ENCODE peak calls at places on chromosome 21, in four cellular contexts. One of them, this sample, is unnamed.

GRCh38 chr21:35257413-35257812 is 208.3 kb upstream of the RUNX1 start:
- DNase-seq in neural progenitor cell: no peak
- DNase-seq in small intestine: no peak
- DNase-seq in aorta: peak; percentile 83
- DNase-seq in this sample: peak; percentile 61

GRCh38 chr21:17802568-17802967 is 16.6 kb downstream of the C21orf91 start:
- DNase-seq in neural progenitor cell: no peak
- DNase-seq in small intestine: no peak
- DNase-seq in aorta: no peak
- DNase-seq in this sample: no peak

GRCh38 chr21:34092241-34092921 is 19.0 kb downstream of the MRPS6 start:
- DNase-seq in neural progenitor cell: no peak
- DNase-seq in small intestine: no peak
- DNase-seq in aorta: no peak
- DNase-seq in this sample: no peak

GRCh38 chr21:29762570-29763082 is 177.2 kb downstream of the GRIK1 start:
- DNase-seq in neural progenitor cell: no peak
- DNase-seq in small intestine: no peak
- DNase-seq in aorta: no peak
- DNase-seq in this sample: no peak

GRCh38 chr21:16279658-16280581 is 550.1 kb downstream of the USP25 start:
- DNase-seq in neural progenitor cell: peak; percentile 77
- DNase-seq in small intestine: no peak
- DNase-seq in aorta: no peak
- DNase-seq in this sample: no peak

GRCh38 chr21:25562660-25563059 is 44.6 kb downstream of the MRPL39 start:
- DNase-seq in neural progenitor cell: no peak
- DNase-seq in small intestine: no peak
- DNase-seq in aorta: no peak
- DNase-seq in this sample: no peak

GRCh38 chr21:16079830-16080229 is 350.0 kb downstream of the USP25 start:
- DNase-seq in neural progenitor cell: no peak
- DNase-seq in small intestine: no peak
- DNase-seq in aorta: no peak
- DNase-seq in this sample: no peak

GRCh38 chr21:38037416-38037815 is 121.2 kb upstream of the KCNJ6 start:
- DNase-seq in neural progenitor cell: no peak
- DNase-seq in small intestine: no peak
- DNase-seq in aorta: no peak
- DNase-seq in this sample: no peak

GRCh38 chr21:33821580-33822322 is 93.9 kb downstream of the ATP5PO start:
- DNase-seq in neural progenitor cell: no peak
- DNase-seq in small intestine: no peak
- DNase-seq in aorta: no peak
- DNase-seq in this sample: no peak

GRCh38 chr21:25501996-25502665 is 105.2 kb downstream of the MRPL39 start:
- DNase-seq in neural progenitor cell: no peak
- DNase-seq in small intestine: no peak
- DNase-seq in aorta: no peak
- DNase-seq in this sample: no peak

GRCh38 chr21:16870116-16870515 is 642.7 kb upstream of the CXADR start:
- DNase-seq in neural progenitor cell: no peak
- DNase-seq in small intestine: no peak
- DNase-seq in aorta: no peak
- DNase-seq in this sample: no peak

GRCh38 chr21:41086551-41086950 is 81.4 kb upstream of the BACE2 start:
- DNase-seq in neural progenitor cell: peak; percentile 37
- DNase-seq in small intestine: no peak
- DNase-seq in aorta: no peak
- DNase-seq in this sample: no peak

GRCh38 chr21:45643021-45643980 is at the start of gene PCBP3:
- DNase-seq in neural progenitor cell: peak; percentile 99
- DNase-seq in small intestine: peak; percentile 92
- DNase-seq in aorta: peak; percentile 97
- DNase-seq in this sample: peak; percentile 97

GRCh38 chr21:45640888-45641479 is 2.5 kb upstream of the PCBP3 start:
- DNase-seq in neural progenitor cell: peak; percentile 66
- DNase-seq in small intestine: no peak
- DNase-seq in aorta: no peak
- DNase-seq in this sample: peak; percentile 59

GRCh38 chr21:45642122-45642813 is 1.3 kb upstream of the PCBP3 start:
- DNase-seq in neural progenitor cell: peak; percentile 66
- DNase-seq in small intestine: no peak
- DNase-seq in aorta: peak; percentile 57
- DNase-seq in this sample: peak; percentile 55

GRCh38 chr21:45641480-45642035 is 2.0 kb upstream of the PCBP3 start:
- DNase-seq in neural progenitor cell: peak; percentile 48
- DNase-seq in small intestine: no peak
- DNase-seq in aorta: no peak
- DNase-seq in this sample: peak; percentile 51

DNA sequence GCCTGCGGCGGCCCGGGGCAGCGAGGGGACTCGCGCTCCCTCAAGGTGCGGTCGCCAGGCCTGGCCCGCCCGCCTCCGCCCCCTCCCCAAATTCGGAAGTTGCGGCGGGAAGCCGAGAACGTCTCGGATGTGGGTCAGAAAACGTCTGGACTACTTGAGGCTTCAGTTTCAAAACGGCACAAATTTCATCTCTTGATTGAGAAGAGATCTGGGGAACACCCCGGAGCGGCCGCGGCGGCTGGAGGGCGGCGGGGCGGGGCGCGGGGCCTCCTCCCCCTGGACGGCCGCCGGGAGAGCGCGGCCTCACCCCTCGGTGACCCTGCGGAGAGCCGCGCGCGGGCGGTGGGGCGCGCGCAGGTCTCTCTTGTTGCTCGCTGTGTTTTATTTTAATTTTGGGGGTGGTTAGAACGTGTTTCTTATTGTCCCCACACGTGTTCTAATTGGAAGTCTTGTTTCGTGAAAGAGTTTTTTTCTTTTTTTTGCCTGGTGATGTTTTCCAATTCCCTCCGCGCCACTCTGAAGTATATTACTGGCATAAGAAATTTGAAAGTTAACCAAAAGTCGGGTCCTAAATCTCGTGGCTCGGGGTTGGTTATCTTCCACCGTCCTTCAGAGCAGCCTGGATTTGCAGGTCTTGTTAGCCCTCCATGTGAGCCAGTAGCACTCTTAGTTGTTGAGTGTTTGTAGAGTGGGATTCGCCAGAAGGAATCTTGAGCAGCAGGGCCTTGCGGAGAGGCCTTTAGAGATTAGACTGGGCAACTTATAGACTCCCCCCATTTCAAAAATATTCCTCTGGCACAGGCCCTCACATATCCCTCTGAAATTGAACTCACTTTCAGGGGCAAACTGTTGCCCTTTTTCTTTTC is 749 bp downstream of the PCBP3 start:
- DNase-seq in neural progenitor cell: peak; percentile 60
- DNase-seq in small intestine: no peak
- DNase-seq in aorta: no peak
- DNase-seq in this sample: peak; percentile 57
- H3K27ac ChIP-seq in neural progenitor cell: no peak overlapping the region
- H3K27ac ChIP-seq in small intestine: no peak overlapping the region
- H3K27ac ChIP-seq in aorta: no peak overlapping the region
- H3K27ac ChIP-seq in this sample: peak overlapping the region; percentile 67

DNA sequence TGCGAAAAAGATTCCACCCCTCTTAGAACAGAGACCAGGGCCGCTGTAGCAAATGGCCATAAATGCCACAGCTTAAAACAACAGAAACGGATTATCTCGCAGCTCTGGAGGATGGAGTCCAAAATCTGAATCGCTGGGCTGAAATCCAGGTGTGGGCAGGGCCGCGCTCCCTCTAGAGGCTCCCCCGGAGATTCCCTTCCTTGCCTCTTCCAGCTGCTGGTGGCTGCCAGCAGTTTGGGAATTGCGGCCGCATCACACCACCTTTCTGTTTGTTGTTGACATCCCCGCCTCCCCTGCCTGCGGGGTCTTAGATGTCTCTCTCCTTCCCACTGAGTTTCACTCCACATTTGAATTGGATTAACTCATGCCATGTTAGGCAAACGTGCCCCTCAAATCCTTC is 15.6 kb downstream of the PDE9A start:
- DNase-seq in neural progenitor cell: no peak
- DNase-seq in small intestine: peak; percentile 38
- DNase-seq in aorta: no peak
- DNase-seq in this sample: no peak
- H3K27me3 ChIP-seq in neural progenitor cell: no peaks in the 10 kb centered on the region
- H3K27me3 ChIP-seq in small intestine: no peaks in the 10 kb centered on the region
- H3K27me3 ChIP-seq in aorta: no peaks in the 10 kb centered on the region
- H3K27me3 ChIP-seq in this sample: no peaks in the 10 kb centered on the region

GRCh38 chr21:10575311-10575667 is 53.9 kb downstream of the TPTE start:
- DNase-seq in neural progenitor cell: no peak
- DNase-seq in small intestine: no peak
- DNase-seq in aorta: peak; percentile 45
- DNase-seq in this sample: no peak
- H3K9me3 ChIP-seq in neural progenitor cell: peaks cover 87% of the 10 kb centered on the region
- H3K9me3 ChIP-seq in small intestine: peaks cover 8% of the 10 kb centered on the region
- H3K9me3 ChIP-seq in aorta: peaks cover 10% of the 10 kb centered on the region
- H3K9me3 ChIP-seq in this sample: peaks cover 8% of the 10 kb centered on the region

GRCh38 chr21:44884059-44884458 is 10.6 kb upstream of the PTTG1IP start:
- DNase-seq in neural progenitor cell: no peak
- DNase-seq in small intestine: no peak
- DNase-seq in aorta: peak; percentile 35
- DNase-seq in this sample: no peak

GRCh38 chr21:44881586-44881939 is 8.1 kb upstream of the PTTG1IP start:
- DNase-seq in neural progenitor cell: no peak
- DNase-seq in small intestine: no peak
- DNase-seq in aorta: no peak
- DNase-seq in this sample: no peak

GRCh38 chr21:44883250-44883649 is 9.8 kb upstream of the PTTG1IP start:
- DNase-seq in neural progenitor cell: no peak
- DNase-seq in small intestine: no peak
- DNase-seq in aorta: peak; percentile 50
- DNase-seq in this sample: no peak

GRCh38 chr21:44878053-44878982 is 4.8 kb upstream of the PTTG1IP start:
- DNase-seq in neural progenitor cell: no peak
- DNase-seq in small intestine: peak; percentile 84
- DNase-seq in aorta: peak; percentile 32
- DNase-seq in this sample: peak; percentile 71

DNA sequence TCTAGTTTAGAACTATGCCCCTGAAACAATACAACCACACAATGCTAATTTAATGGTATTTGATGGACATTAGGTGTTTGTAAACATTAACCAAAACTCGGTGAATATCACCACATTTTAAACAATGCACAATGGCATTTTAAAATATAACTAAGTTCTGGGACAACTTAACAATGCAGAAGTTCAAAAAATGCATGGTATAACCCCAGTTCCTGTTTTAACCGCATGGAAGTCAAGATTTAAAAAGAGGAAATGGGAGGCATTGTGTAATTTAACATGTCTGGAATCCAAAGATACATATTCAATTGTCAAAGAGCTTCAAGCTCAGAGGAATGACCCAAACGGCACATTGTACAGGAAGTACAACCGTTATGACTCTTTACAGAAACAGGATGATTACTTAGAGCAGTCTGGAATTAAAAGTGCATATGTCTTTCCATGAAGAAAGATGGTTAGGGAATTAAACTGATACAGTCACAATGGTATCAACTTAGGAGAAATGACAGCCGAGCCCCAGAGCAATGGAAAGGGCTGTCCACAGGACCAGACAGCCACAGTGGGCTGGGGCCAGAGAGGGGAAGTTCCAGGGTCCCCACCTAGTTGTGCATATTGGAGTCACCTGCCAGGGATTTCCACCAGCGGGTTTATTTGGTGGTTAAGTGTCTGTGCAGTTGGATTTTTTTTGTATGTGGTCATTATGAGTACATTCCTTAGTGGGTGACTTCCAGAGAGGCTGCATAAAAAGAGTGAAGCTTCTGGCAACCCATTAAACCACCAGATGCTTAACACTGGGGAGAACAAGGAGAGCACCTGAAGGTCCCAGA is 7.5 kb upstream of the PTTG1IP start:
- DNase-seq in neural progenitor cell: no peak
- DNase-seq in small intestine: no peak
- DNase-seq in aorta: peak; percentile 38
- DNase-seq in this sample: no peak
- H3K27ac ChIP-seq in neural progenitor cell: no peak overlapping the region
- H3K27ac ChIP-seq in small intestine: no peak overlapping the region
- H3K27ac ChIP-seq in aorta: no peak overlapping the region
- H3K27ac ChIP-seq in this sample: peak overlapping the region; percentile 35

GRCh38 chr21:28358702-28359101 is 634.0 kb downstream of the LTN1 start:
- DNase-seq in neural progenitor cell: no peak
- DNase-seq in small intestine: no peak
- DNase-seq in aorta: no peak
- DNase-seq in this sample: no peak

GRCh38 chr21:28357743-28358142 is 634.9 kb downstream of the LTN1 start:
- DNase-seq in neural progenitor cell: no peak
- DNase-seq in small intestine: no peak
- DNase-seq in aorta: no peak
- DNase-seq in this sample: no peak

GRCh38 chr21:28359300-28359699 is 633.4 kb downstream of the LTN1 start:
- DNase-seq in neural progenitor cell: no peak
- DNase-seq in small intestine: no peak
- DNase-seq in aorta: no peak
- DNase-seq in this sample: no peak
- H3K27me3 ChIP-seq in neural progenitor cell: no peaks in the 10 kb centered on the region
- H3K27me3 ChIP-seq in small intestine: no peaks in the 10 kb centered on the region
- H3K27me3 ChIP-seq in aorta: no peaks in the 10 kb centered on the region
- H3K27me3 ChIP-seq in this sample: no peaks in the 10 kb centered on the region

GRCh38 chr21:22345624-22346023 is 1347.4 kb downstream of the NCAM2 start:
- DNase-seq in neural progenitor cell: no peak
- DNase-seq in small intestine: no peak
- DNase-seq in aorta: no peak
- DNase-seq in this sample: no peak

GRCh38 chr21:22346576-22346975 is 1348.4 kb downstream of the NCAM2 start:
- DNase-seq in neural progenitor cell: no peak
- DNase-seq in small intestine: peak; percentile 32
- DNase-seq in aorta: no peak
- DNase-seq in this sample: no peak

GRCh38 chr21:22352088-22352487 is 1353.9 kb downstream of the NCAM2 start:
- DNase-seq in neural progenitor cell: no peak
- DNase-seq in small intestine: no peak
- DNase-seq in aorta: no peak
- DNase-seq in this sample: no peak

GRCh38 chr21:22355949-22356348 is 1357.7 kb downstream of the NCAM2 start:
- DNase-seq in neural progenitor cell: no peak
- DNase-seq in small intestine: no peak
- DNase-seq in aorta: no peak
- DNase-seq in this sample: no peak

DNA sequence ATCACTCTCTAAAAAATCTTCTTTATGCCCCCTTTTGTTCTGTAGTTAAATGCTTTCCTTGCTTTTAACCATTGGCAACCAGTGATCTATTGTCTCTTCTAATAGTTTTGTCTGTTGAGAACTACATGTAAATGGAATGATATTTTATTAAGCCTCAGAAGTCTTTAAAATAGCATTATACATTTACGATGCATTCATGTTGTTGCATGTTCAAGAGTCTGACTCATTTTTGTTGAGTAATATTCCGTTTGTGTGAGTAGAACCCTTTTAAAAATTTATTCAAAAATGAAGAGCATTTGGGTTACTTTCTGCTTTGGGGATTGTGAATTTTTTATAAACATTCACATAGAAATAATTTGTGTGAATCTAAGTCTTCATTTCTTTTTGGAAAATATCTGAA is 1352.9 kb downstream of the NCAM2 start:
- DNase-seq in neural progenitor cell: no peak
- DNase-seq in small intestine: no peak
- DNase-seq in aorta: no peak
- DNase-seq in this sample: no peak
- H3K9me3 ChIP-seq in neural progenitor cell: no peaks in the 10 kb centered on the region
- H3K9me3 ChIP-seq in small intestine: no peaks in the 10 kb centered on the region
- H3K9me3 ChIP-seq in aorta: peaks cover 1% of the 10 kb centered on the region
- H3K9me3 ChIP-seq in this sample: no peaks in the 10 kb centered on the region

This sample was measured in Peyer's patch.